ENCODE peak calls at places on chromosomes 3 and 15, in eight cellular contexts. Z is IMR-90, S is mammary epithelial cell, T is psoas muscle, W is Panc1, X is sigmoid colon, F is H1, R is tibial artery. U is an unnamed sample. For H3K27me3 and H3K9me3, the result is how much of the 10 kb centered on the place peaks cover.

GRCh38 chr15:53072077-53072476 is 281.9 kb upstream of the ONECUT1 start:
- DNase-seq in W (peak), R (no peak), S (peak), F (peak), T (no peak), Z (peak), X (no peak), U (no peak)

GRCh38 chr15:99412082-99412481 is 153.7 kb upstream of the MEF2A start:
- DNase-seq in X (no peak), Z (no peak), R (no peak), F (no peak), T (no peak), W (no peak), S (no peak), U (no peak)

GRCh38 chr3:76222115-76222652 is 436.8 kb upstream of the ZNF717 start:
- DNase-seq in F (no peak), X (no peak), S (no peak), Z (no peak), R (no peak), T (no peak), W (no peak), U (no peak)

GRCh38 chr3:13219077-13219901 is 146.1 kb upstream of the IQSEC1 start:
- DNase-seq in S (no peak), Z (no peak), X (no peak), T (peak), W (no peak), F (no peak), R (no peak), U (no peak)

GRCh38 chr3:188152660-188153497 is 1.1 kb upstream of the LPP start:
- DNase-seq in R (peak), Z (peak), S (peak), W (no peak), X (peak), T (peak), F (peak), U (no peak)

GRCh38 chr15:70260580-70260979 is 162.9 kb upstream of the TLE3 start:
- DNase-seq in R (no peak), X (no peak), F (no peak), S (no peak), T (peak), Z (no peak), W (no peak), U (no peak)

GRCh38 chr15:50358805-50359204 is 3.8 kb upstream of the GABPB1 start:
- DNase-seq in Z (peak), T (no peak), X (no peak), S (peak), R (no peak), F (no peak), W (no peak), U (no peak)

GRCh38 chr15:27339138-27339537 is 368.2 kb downstream of the GABRG3 start:
- DNase-seq in T (no peak), X (no peak), F (no peak), W (no peak), Z (no peak), S (no peak), R (no peak), U (no peak)

GRCh38 chr15:60017538-60018199 is 13.6 kb downstream of the FOXB1 start:
- DNase-seq in T (no peak), Z (no peak), S (peak), F (no peak), X (no peak), R (no peak), W (no peak), U (no peak)

GRCh38 chr15:76346666-76347506 is 10.3 kb downstream of the ISL2 start:
- DNase-seq in W (no peak), S (no peak), R (no peak), T (no peak), F (peak), Z (peak), X (peak), U (no peak)

GRCh38 chr15:47806008-47806407 is 88.7 kb downstream of the SEMA6D start:
- DNase-seq in W (no peak), X (no peak), Z (no peak), S (no peak), F (no peak), R (no peak), T (no peak), U (no peak)

GRCh38 chr3:67875338-67875737 is 220.9 kb upstream of the SUCLG2 start:
- DNase-seq in S (no peak), W (no peak), T (no peak), Z (peak), X (no peak), R (no peak), F (no peak), U (no peak)

GRCh38 chr3:120567370-120568197 is 28.6 kb upstream of the NDUFB4 start:
- DNase-seq in F (no peak), W (no peak), X (peak), S (peak), R (no peak), T (no peak), Z (peak), U (no peak)

GRCh38 chr3:31358473-31359075 is 174.2 kb upstream of the STT3B start:
- DNase-seq in S (no peak), W (no peak), R (no peak), F (no peak), Z (no peak), T (no peak), X (no peak), U (no peak)

GRCh38 chr3:184773341-184774186 is 38.4 kb upstream of the VPS8 start:
- DNase-seq in T (peak), Z (no peak), R (peak), F (no peak), X (no peak), S (no peak), W (no peak), U (no peak)

GRCh38 chr15:93917181-93917580 is 314.2 kb upstream of the MCTP2 start:
- DNase-seq in X (no peak), T (no peak), W (no peak), Z (no peak), S (no peak), F (no peak), R (no peak), U (no peak)

GRCh38 chr3:190026154-190026553 is 94.5 kb downstream of the P3H2 start:
- DNase-seq in W (no peak), Z (peak), F (no peak), S (peak), R (no peak), X (no peak), T (no peak), U (no peak)

GRCh38 chr15:41897327-41897726 is 3.5 kb upstream of the SPTBN5 start:
- DNase-seq in S (no peak), R (no peak), F (no peak), T (no peak), X (no peak), Z (no peak), W (no peak), U (no peak)

GRCh38 chr3:67941433-67942030 is 287.1 kb upstream of the SUCLG2 start:
- DNase-seq in R (no peak), S (no peak), T (no peak), F (no peak), Z (no peak), X (no peak), W (no peak), U (no peak)

GRCh38 chr15:56817266-56817665 is 84.0 kb upstream of the ZNF280D start:
- DNase-seq in R (no peak), T (no peak), S (peak), F (no peak), Z (peak), X (no peak), W (no peak), U (no peak)

GRCh38 chr3:103295974-103296570 is 861.3 kb downstream of the ZPLD1 start:
- DNase-seq in X (no peak), S (peak), W (peak), Z (peak), T (no peak), F (no peak), R (no peak), U (no peak)

GRCh38 chr3:143601738-143602480 is 246.4 kb downstream of the SLC9A9 start:
- DNase-seq in S (peak), F (no peak), Z (peak), W (no peak), R (no peak), T (peak), X (peak), U (no peak)

GRCh38 chr3:10725067-10725466 is 91.0 kb upstream of the SLC6A11 start:
- DNase-seq in W (no peak), F (no peak), S (no peak), T (no peak), R (no peak), X (no peak), Z (no peak), U (no peak)

GRCh38 chr3:10722921-10723320 is 93.1 kb upstream of the SLC6A11 start:
- DNase-seq in W (no peak), S (no peak), X (no peak), R (no peak), T (no peak), F (no peak), Z (no peak), U (no peak)

GRCh38 chr3:10726787-10727186 is 89.2 kb upstream of the SLC6A11 start:
- DNase-seq in X (no peak), T (no peak), F (no peak), R (no peak), S (no peak), Z (no peak), W (no peak), U (no peak)

GRCh38 chr3:10725846-10726245 is 90.2 kb upstream of the SLC6A11 start:
- DNase-seq in Z (no peak), R (no peak), X (no peak), F (no peak), T (no peak), S (no peak), W (no peak), U (no peak)

GRCh38 chr3:10723991-10724390 is 92.0 kb upstream of the SLC6A11 start:
- DNase-seq in X (no peak), W (no peak), R (no peak), S (no peak), F (no peak), Z (no peak), T (no peak), U (no peak)
- H3K27me3 ChIP-seq in X (under half), W (under half), R (under half), S (under half), F (under half), Z (under half), T (under half), U (under half)

GRCh38 chr15:23569513-23569912 is 4.0 kb downstream of the MKRN3 start:
- DNase-seq in S (no peak), R (no peak), Z (no peak), X (no peak), F (no peak), T (no peak), W (no peak), U (no peak)
- H3K9me3 ChIP-seq in S (under half), R (under half), Z (under half), X (under half), F (under half), T (under half), W (under half), U (under half)

DNA sequence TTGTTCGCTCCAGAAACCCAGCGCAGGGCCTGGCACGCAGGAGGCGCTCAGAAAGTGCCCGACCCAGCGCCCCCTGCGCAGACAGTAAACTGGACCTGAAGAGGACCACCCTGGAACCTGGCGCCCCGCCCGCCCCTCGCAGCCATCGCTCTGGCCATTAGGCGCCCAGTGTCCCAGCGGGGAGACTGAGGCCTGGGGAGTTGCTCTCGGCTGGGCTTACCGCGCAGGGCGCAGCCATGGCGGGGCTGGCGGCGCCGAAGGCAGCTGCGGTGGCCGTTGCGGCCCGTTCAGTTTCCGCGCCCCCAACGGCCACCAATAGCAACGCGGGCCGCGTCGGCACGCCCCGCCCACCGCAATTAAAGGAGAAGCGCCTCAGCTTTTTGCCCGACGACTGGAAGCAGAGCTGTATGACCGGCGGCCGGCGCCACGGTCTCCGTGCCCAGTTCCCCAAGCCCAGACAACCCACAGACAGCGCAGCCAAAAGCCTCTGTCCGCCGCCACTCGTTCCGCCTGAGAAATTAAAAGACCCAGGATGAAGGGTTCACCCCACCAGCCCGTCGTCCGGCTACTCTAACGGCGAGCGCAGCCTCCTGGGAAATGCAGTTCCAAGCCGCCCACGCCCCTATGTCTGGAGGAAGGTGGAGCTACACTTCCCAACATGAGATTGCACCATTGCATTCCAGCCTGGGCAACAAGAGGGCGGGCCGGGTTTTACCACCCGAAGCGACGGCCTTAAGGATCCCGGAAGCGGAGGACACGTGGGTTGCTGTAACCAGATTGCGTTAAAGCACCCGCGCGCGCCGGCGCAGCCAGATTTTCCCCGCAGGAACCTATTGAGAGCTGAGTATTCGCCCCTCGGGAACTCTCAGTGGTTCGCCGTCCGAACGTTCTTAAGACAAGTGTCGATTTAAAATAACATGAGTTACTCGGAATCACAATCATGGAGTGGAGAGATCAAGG is at the start of gene POC1A:
- DNase-seq in W (peak), X (peak), Z (peak), R (peak), F (peak), S (peak), T (peak), U (peak)
- TF ChIP-seq CTCF in W (no peak), X (no peak), Z (no peak), R (no peak), F (no peak), S (no peak), T (no peak), U (peak)

GRCh38 chr3:168156479-168156878 is 60.8 kb upstream of the GOLIM4 start:
- DNase-seq in X (no peak), T (no peak), R (no peak), W (no peak), F (no peak), Z (no peak), S (no peak), U (no peak)

GRCh38 chr3:168157301-168157700 is 61.6 kb upstream of the GOLIM4 start:
- DNase-seq in W (no peak), R (no peak), X (no peak), S (no peak), T (no peak), F (no peak), Z (no peak), U (no peak)

GRCh38 chr3:168152149-168152548 is 56.4 kb upstream of the GOLIM4 start:
- DNase-seq in X (no peak), W (no peak), R (no peak), Z (no peak), F (no peak), T (no peak), S (no peak), U (no peak)

GRCh38 chr3:168155207-168155785 is 59.6 kb upstream of the GOLIM4 start:
- DNase-seq in S (no peak), W (no peak), Z (no peak), R (no peak), T (no peak), X (no peak), F (no peak), U (no peak)

GRCh38 chr3:168154101-168154500 is 58.4 kb upstream of the GOLIM4 start:
- DNase-seq in T (no peak), Z (no peak), X (no peak), S (no peak), F (no peak), R (no peak), W (no peak), U (no peak)
- H3K27me3 ChIP-seq in T (under half), Z (under half), X (under half), S (under half), F (under half), R (under half), W (under half), U (under half)

GRCh38 chr3:7461202-7461825 is 600.4 kb downstream of the GRM7 start:
- DNase-seq in W (no peak), T (no peak), X (no peak), R (no peak), Z (no peak), F (no peak), S (no peak), U (no peak)
- H3K9me3 ChIP-seq in W (under half), T (under half), X (under half), R (under half), Z (under half), F (under half), S (under half), U (under half)

DNA sequence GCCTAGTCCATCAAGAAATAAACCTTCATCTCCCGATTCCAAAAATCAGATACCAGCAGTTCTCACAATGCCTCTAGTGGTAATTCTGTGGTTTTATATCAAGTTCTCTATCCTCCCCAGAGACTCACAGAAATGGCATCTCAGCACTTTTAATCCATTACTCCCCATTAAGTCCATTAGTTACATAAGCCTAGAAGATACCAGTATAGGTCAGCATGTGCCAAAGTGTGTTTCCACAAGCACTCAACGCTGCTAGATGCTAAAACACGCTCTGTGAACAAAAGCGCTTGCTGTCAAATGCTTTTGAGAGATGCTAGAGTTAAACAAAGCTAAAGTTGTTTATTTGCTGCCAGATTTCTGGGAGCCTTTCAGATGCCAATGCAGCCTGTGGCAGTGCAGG is 918.7 kb upstream of the CFAP20DC start:
- DNase-seq in F (no peak), Z (no peak), W (no peak), R (no peak), X (no peak), S (no peak), T (no peak), U (no peak)
- TF ChIP-seq CTCF in F (no peak), Z (no peak), W (no peak), R (no peak), X (no peak), S (no peak), T (no peak), U (no peak)

GRCh38 chr3:71650372-71650771 is 66.8 kb upstream of the FOXP1 start:
- DNase-seq in S (no peak), R (no peak), X (no peak), F (no peak), T (no peak), Z (no peak), W (no peak), U (no peak)

GRCh38 chr3:71647751-71648150 is 64.2 kb upstream of the FOXP1 start:
- DNase-seq in F (no peak), Z (no peak), T (no peak), S (peak), X (no peak), W (no peak), R (no peak), U (no peak)

GRCh38 chr3:71649757-71650156 is 66.2 kb upstream of the FOXP1 start:
- DNase-seq in S (no peak), T (no peak), R (no peak), Z (no peak), X (no peak), W (no peak), F (no peak), U (no peak)

GRCh38 chr3:71652786-71653419 is 69.4 kb upstream of the FOXP1 start:
- DNase-seq in Z (peak), F (no peak), X (peak), S (peak), W (no peak), R (no peak), T (no peak), U (no peak)

DNA sequence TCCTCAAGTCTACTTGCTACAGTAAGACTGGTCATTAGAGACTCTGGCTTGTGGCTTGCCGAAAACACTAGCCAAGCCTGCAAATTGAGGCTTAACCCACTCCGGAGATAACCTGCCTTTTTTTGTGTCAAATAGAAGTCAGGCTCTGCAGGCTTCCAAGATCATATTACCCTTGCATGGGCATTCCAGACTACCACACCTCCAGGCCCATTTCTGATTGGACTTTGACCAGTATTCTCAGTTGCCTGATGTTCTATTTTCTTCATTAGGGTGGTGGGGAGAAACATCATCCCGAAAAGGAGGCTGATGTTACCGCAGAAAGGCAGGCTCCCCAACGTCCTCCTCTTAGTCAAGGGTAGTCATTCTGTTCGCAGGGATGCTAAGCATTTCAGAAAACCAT is 68.1 kb upstream of the FOXP1 start:
- DNase-seq in Z (no peak), S (no peak), W (no peak), T (no peak), X (no peak), F (no peak), R (no peak), U (no peak)
- H3K27me3 ChIP-seq in Z (under half), S (under half), W (under half), T (under half), X (under half), F (under half), R (under half), U (under half)

GRCh38 chr3:122208579-122208978 is 25.1 kb downstream of the CASR start:
- DNase-seq in S (no peak), T (no peak), X (no peak), Z (no peak), W (no peak), R (no peak), F (no peak), U (no peak)
- H3K9me3 ChIP-seq in S (under half), T (under half), X (under half), Z (under half), W (under half), R (under half), F (under half), U (under half)

GRCh38 chr15:92393287-92393993 is at the start of gene ST8SIA2:
- DNase-seq in R (no peak), W (no peak), S (peak), X (no peak), Z (no peak), T (peak), F (peak), U (no peak)

GRCh38 chr15:92393994-92394326 is 279 bp downstream of the ST8SIA2 start:
- DNase-seq in S (no peak), F (no peak), T (no peak), R (no peak), W (no peak), Z (no peak), X (no peak), U (no peak)

GRCh38 chr15:92392966-92393286 is 755 bp upstream of the ST8SIA2 start:
- DNase-seq in X (no peak), T (no peak), R (no peak), W (no peak), S (no peak), F (peak), Z (no peak), U (no peak)

GRCh38 chr15:92392462-92392861 is 1.2 kb upstream of the ST8SIA2 start:
- DNase-seq in Z (no peak), R (no peak), S (no peak), W (no peak), X (no peak), F (peak), T (no peak), U (no peak)

DNA sequence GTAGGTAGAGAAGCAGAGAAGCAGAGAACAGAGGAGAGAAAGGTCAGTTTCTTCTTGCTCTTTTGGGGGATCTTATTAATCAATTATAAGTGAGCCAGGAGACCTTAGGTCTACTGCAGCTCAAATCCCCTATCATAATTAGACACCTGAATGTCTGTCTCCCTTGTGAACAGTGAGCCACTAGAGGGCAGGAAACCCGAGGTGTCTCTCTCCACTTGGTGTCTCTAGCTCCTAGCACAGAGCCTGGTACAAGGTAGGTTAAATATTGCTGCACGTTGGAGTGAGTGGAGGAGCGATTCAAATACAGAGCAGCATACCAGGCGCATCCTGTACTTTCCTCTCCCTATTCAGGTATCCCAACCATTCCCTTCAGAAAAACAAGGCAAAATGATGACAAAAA is 2.0 kb upstream of the ST8SIA2 start:
- DNase-seq in W (no peak), X (no peak), Z (peak), R (no peak), S (peak), F (peak), T (no peak), U (no peak)
- TF ChIP-seq CTCF in W (peak), X (no peak), Z (peak), R (no peak), S (peak), F (peak), T (peak), U (no peak)

U was measured in CD4-positive, alpha-beta T cell.